ENCODE peak calls at places on chromosomes 3 and 15, in six cellular contexts. N is GM12878; F is aorta; Q is K562; J is upper lobe of left lung; V is activated naive CD8-positive, alpha-beta T cell treated with anti-CD3 and anti-CD28 coated beads, Interleukin-2, amount 50 U/mL, for 24 hours. K is an unnamed sample.

GRCh38 chr15:40388941-40389823 is 6.7 kb downstream of the KNSTRN start:
- ATAC-seq in N (no peak), F (no peak), Q (no peak), J (peak; percentile 69), V (no peak), K (no peak)

GRCh38 chr3:149628957-149629670 is 28.7 kb downstream of the WWTR1 start:
- ATAC-seq in N (no peak), F (no peak), Q (no peak), J (no peak), V (no peak), K (no peak)

GRCh38 chr3:16528581-16528993 is 15.1 kb upstream of the RFTN1 start:
- ATAC-seq in N (peak; percentile 24), F (peak; percentile 60), Q (no peak), J (no peak), V (no peak), K (no peak)

GRCh38 chr3:182259579-182259978 is 533.7 kb upstream of the ATP11B start:
- ATAC-seq in N (no peak), F (peak; percentile 41), Q (peak; percentile 39), J (no peak), V (no peak), K (no peak)

GRCh38 chr3:149366031-149366430 is 11.4 kb downstream of the TM4SF1 start:
- ATAC-seq in N (no peak), F (no peak), Q (no peak), J (no peak), V (no peak), K (no peak)

GRCh38 chr3:177427096-177427495 is 229.8 kb upstream of the TBL1XR1 start:
- ATAC-seq in N (peak; percentile 99), F (no peak), Q (peak; percentile 43), J (no peak), V (peak; percentile 97), K (peak; percentile 95)

GRCh38 chr15:56772868-56773639 is 39.7 kb upstream of the ZNF280D start:
- ATAC-seq in N (no peak), F (no peak), Q (no peak), J (peak; percentile 40), V (no peak), K (no peak)

GRCh38 chr15:80823120-80823519 is 44.0 kb downstream of the CEMIP start:
- ATAC-seq in N (no peak), F (no peak), Q (no peak), J (no peak), V (no peak), K (peak; percentile 44)

GRCh38 chr3:146839727-146840126 is 234.6 kb upstream of the PLSCR5 start:
- ATAC-seq in N (no peak), F (no peak), Q (no peak), J (no peak), V (no peak), K (no peak)

GRCh38 chr15:85031086-85031943 is 49.7 kb downstream of the PDE8A start:
- ATAC-seq in N (peak; percentile 9), F (no peak), Q (peak; percentile 29), J (no peak), V (no peak), K (no peak)

GRCh38 chr3:124552224-124552623 is 178.0 kb upstream of the UMPS start:
- ATAC-seq in N (no peak), F (no peak), Q (no peak), J (no peak), V (no peak), K (no peak)

GRCh38 chr3:24890012-24890411 is 395.4 kb upstream of the THRB start:
- ATAC-seq in N (no peak), F (no peak), Q (no peak), J (no peak), V (no peak), K (no peak)